ENCODE peak calls at places on chromosomes 11 and 22, in five cellular contexts. One of them, this sample, is unnamed.

GRCh38 chr22:46600397-46600796 is 19.8 kb upstream of the GRAMD4 start:
- DNase-seq in brain microvascular endothelial cell: no peak
- DNase-seq in breast epithelium: no peak
- DNase-seq in left ventricle myocardium inferior: no peak
- DNase-seq in astrocyte of the cerebellum: no peak
- DNase-seq in this sample: no peak

GRCh38 chr11:73143126-73143838 is 1.2 kb upstream of the FCHSD2 start:
- DNase-seq in brain microvascular endothelial cell: no peak
- DNase-seq in astrocyte of the cerebellum: no peak
- DNase-seq in breast epithelium: no peak
- DNase-seq in left ventricle myocardium inferior: no peak
- DNase-seq in this sample: no peak

GRCh38 chr11:123187221-123187620 is 7.8 kb downstream of the CLMP start:
- DNase-seq in left ventricle myocardium inferior: no peak
- DNase-seq in breast epithelium: no peak
- DNase-seq in astrocyte of the cerebellum: no peak
- DNase-seq in brain microvascular endothelial cell: no peak
- DNase-seq in this sample: no peak

GRCh38 chr11:40354121-40354520 is 1105.3 kb downstream of the LRRC4C start:
- DNase-seq in breast epithelium: no peak
- DNase-seq in brain microvascular endothelial cell: no peak
- DNase-seq in astrocyte of the cerebellum: no peak
- DNase-seq in left ventricle myocardium inferior: no peak
- DNase-seq in this sample: no peak

GRCh38 chr11:134258577-134258976 is 5.2 kb downstream of the ACAD8 start:
- DNase-seq in left ventricle myocardium inferior: no peak
- DNase-seq in astrocyte of the cerebellum: no peak
- DNase-seq in brain microvascular endothelial cell: no peak
- DNase-seq in breast epithelium: no peak
- DNase-seq in this sample: no peak

GRCh38 chr11:451738-452137 is 1.7 kb downstream of the PTDSS2 start:
- DNase-seq in astrocyte of the cerebellum: no peak
- DNase-seq in breast epithelium: no peak
- DNase-seq in brain microvascular endothelial cell: no peak
- DNase-seq in left ventricle myocardium inferior: no peak
- DNase-seq in this sample: no peak

GRCh38 chr11:83971063-83971462 is 684.9 kb upstream of the CCDC90B start:
- DNase-seq in brain microvascular endothelial cell: no peak
- DNase-seq in astrocyte of the cerebellum: peak; percentile 62
- DNase-seq in left ventricle myocardium inferior: no peak
- DNase-seq in breast epithelium: no peak
- DNase-seq in this sample: no peak

GRCh38 chr11:96143016-96143670 is 199.9 kb downstream of the MAML2 start:
- DNase-seq in brain microvascular endothelial cell: no peak
- DNase-seq in breast epithelium: no peak
- DNase-seq in left ventricle myocardium inferior: no peak
- DNase-seq in astrocyte of the cerebellum: peak; percentile 75
- DNase-seq in this sample: no peak

GRCh38 chr11:13238879-13239514 is 38.6 kb upstream of the BMAL1 start:
- DNase-seq in astrocyte of the cerebellum: no peak
- DNase-seq in breast epithelium: no peak
- DNase-seq in brain microvascular endothelial cell: peak; percentile 44
- DNase-seq in left ventricle myocardium inferior: peak; percentile 22
- DNase-seq in this sample: no peak

GRCh38 chr11:66841861-66842260 is 1.4 kb upstream of the RCE1 start:
- DNase-seq in breast epithelium: peak; percentile 15
- DNase-seq in left ventricle myocardium inferior: no peak
- DNase-seq in brain microvascular endothelial cell: no peak
- DNase-seq in astrocyte of the cerebellum: no peak
- DNase-seq in this sample: no peak

GRCh38 chr22:41201146-41201545 is 4.0 kb upstream of the L3MBTL2 start:
- DNase-seq in astrocyte of the cerebellum: no peak
- DNase-seq in left ventricle myocardium inferior: no peak
- DNase-seq in breast epithelium: no peak
- DNase-seq in brain microvascular endothelial cell: no peak
- DNase-seq in this sample: no peak

GRCh38 chr11:5596611-5597201 is at the start of gene TRIM6:
- DNase-seq in left ventricle myocardium inferior: peak; percentile 50
- DNase-seq in astrocyte of the cerebellum: no peak
- DNase-seq in brain microvascular endothelial cell: peak; percentile 22
- DNase-seq in breast epithelium: peak; percentile 32
- DNase-seq in this sample: no peak

GRCh38 chr11:6587360-6587953 is 16.0 kb downstream of the RRP8 start:
- DNase-seq in brain microvascular endothelial cell: no peak
- DNase-seq in left ventricle myocardium inferior: peak; percentile 56
- DNase-seq in astrocyte of the cerebellum: no peak
- DNase-seq in breast epithelium: no peak
- DNase-seq in this sample: no peak

GRCh38 chr11:115408036-115408911 is 95.9 kb downstream of the CADM1 start:
- DNase-seq in left ventricle myocardium inferior: no peak
- DNase-seq in breast epithelium: no peak
- DNase-seq in brain microvascular endothelial cell: no peak
- DNase-seq in astrocyte of the cerebellum: peak; percentile 87
- DNase-seq in this sample: no peak

GRCh38 chr11:73949246-73949645 is 1.6 kb upstream of the DNAJB13 start:
- DNase-seq in breast epithelium: no peak
- DNase-seq in left ventricle myocardium inferior: no peak
- DNase-seq in brain microvascular endothelial cell: no peak
- DNase-seq in astrocyte of the cerebellum: no peak
- DNase-seq in this sample: no peak

GRCh38 chr22:34057726-34058125 is 137.4 kb upstream of the LARGE1 start:
- DNase-seq in left ventricle myocardium inferior: no peak
- DNase-seq in breast epithelium: no peak
- DNase-seq in brain microvascular endothelial cell: no peak
- DNase-seq in astrocyte of the cerebellum: no peak
- DNase-seq in this sample: no peak

DNA sequence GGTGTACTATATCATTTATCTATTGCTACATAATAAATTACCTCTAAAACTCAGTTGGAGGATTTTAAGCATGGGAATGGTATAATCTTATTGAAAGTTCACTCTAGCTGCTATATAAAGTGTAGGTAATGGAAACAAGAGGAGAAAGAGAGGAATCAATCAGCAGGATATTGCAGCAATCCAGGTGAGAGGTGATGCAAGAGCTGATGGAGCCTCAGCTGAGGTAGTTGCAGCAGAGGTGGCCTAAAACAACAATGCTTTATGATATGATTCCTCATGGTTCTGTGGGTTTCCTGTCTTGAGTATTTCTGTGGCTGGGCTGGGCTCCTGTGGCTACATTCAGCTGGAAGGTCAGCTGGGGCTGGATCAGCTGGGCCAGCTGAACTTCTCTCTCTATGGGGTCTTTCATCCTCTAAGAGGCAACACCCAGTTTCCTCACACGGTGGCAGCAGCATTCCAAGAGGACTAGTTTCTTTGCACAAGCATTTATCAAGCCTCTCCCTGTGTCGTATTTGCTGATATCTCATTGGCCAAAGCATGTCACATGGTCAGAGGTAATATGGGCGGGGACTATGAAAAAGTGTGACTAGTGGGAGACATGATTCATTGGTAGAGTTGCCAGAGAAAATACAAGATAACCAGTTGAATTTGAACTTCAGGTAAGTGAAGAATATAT is 135.4 kb upstream of the LARGE1 start:
- DNase-seq in left ventricle myocardium inferior: no peak
- DNase-seq in breast epithelium: no peak
- DNase-seq in brain microvascular endothelial cell: no peak
- DNase-seq in astrocyte of the cerebellum: no peak
- DNase-seq in this sample: no peak
- TF ChIP-seq CTCF in left ventricle myocardium inferior: peak; percentile 42
- TF ChIP-seq CTCF in breast epithelium: no peak
- TF ChIP-seq CTCF in brain microvascular endothelial cell: no peak
- TF ChIP-seq CTCF in astrocyte of the cerebellum: no peak
- TF ChIP-seq CTCF in this sample: no peak

GRCh38 chr11:47350315-47350714 is 2.2 kb downstream of the MYBPC3 start:
- DNase-seq in left ventricle myocardium inferior: no peak
- DNase-seq in astrocyte of the cerebellum: no peak
- DNase-seq in brain microvascular endothelial cell: no peak
- DNase-seq in breast epithelium: no peak
- DNase-seq in this sample: no peak

GRCh38 chr11:47347134-47347533 is 5.4 kb downstream of the MYBPC3 start:
- DNase-seq in left ventricle myocardium inferior: no peak
- DNase-seq in astrocyte of the cerebellum: no peak
- DNase-seq in brain microvascular endothelial cell: no peak
- DNase-seq in breast epithelium: no peak
- DNase-seq in this sample: no peak

GRCh38 chr11:47348131-47348802 is 4.2 kb downstream of the MYBPC3 start:
- DNase-seq in brain microvascular endothelial cell: no peak
- DNase-seq in left ventricle myocardium inferior: no peak
- DNase-seq in astrocyte of the cerebellum: no peak
- DNase-seq in breast epithelium: no peak
- DNase-seq in this sample: no peak

GRCh38 chr11:47349521-47350095 is 2.9 kb downstream of the MYBPC3 start:
- DNase-seq in brain microvascular endothelial cell: no peak
- DNase-seq in astrocyte of the cerebellum: no peak
- DNase-seq in left ventricle myocardium inferior: no peak
- DNase-seq in breast epithelium: no peak
- DNase-seq in this sample: no peak

DNA sequence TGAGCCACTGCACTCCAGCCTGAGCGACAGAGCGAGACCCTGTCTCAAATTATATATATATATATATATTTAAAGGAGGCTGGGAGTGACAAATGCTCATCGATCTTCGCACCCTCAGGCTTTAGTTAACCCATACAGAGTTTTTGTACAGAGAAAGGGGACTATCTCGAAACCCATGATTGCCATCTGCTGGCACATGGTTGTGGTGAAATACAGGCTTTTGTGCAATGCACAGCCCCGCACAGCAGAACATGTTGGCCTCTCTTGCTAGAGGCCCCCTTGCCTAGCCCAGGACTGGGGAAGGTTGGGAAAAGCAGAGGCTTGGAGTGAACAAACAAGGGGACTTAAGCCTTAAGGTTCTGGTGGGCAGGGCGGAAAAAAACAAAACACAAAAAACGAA is 3.6 kb downstream of the MYBPC3 start:
- DNase-seq in astrocyte of the cerebellum: no peak
- DNase-seq in brain microvascular endothelial cell: peak; percentile 31
- DNase-seq in left ventricle myocardium inferior: no peak
- DNase-seq in breast epithelium: no peak
- DNase-seq in this sample: no peak
- TF ChIP-seq CTCF in astrocyte of the cerebellum: peak; percentile 35
- TF ChIP-seq CTCF in brain microvascular endothelial cell: peak; percentile 58
- TF ChIP-seq CTCF in left ventricle myocardium inferior: no peak
- TF ChIP-seq CTCF in breast epithelium: no peak
- TF ChIP-seq CTCF in this sample: peak; percentile 17

GRCh38 chr11:125724125-125724524 is 22.0 kb upstream of the PATE1 start:
- DNase-seq in left ventricle myocardium inferior: no peak
- DNase-seq in astrocyte of the cerebellum: no peak
- DNase-seq in brain microvascular endothelial cell: peak; percentile 16
- DNase-seq in breast epithelium: no peak
- DNase-seq in this sample: no peak
- TF ChIP-seq CTCF in left ventricle myocardium inferior: no peak
- TF ChIP-seq CTCF in astrocyte of the cerebellum: no peak
- TF ChIP-seq CTCF in brain microvascular endothelial cell: peak; percentile 17
- TF ChIP-seq CTCF in breast epithelium: no peak
- TF ChIP-seq CTCF in this sample: no peak

GRCh38 chr22:29668681-29669080 is 51.1 kb upstream of the CABP7 start:
- DNase-seq in brain microvascular endothelial cell: no peak
- DNase-seq in breast epithelium: no peak
- DNase-seq in astrocyte of the cerebellum: no peak
- DNase-seq in left ventricle myocardium inferior: no peak
- DNase-seq in this sample: no peak
- TF ChIP-seq CTCF in brain microvascular endothelial cell: no peak
- TF ChIP-seq CTCF in breast epithelium: no peak
- TF ChIP-seq CTCF in astrocyte of the cerebellum: no peak
- TF ChIP-seq CTCF in left ventricle myocardium inferior: no peak
- TF ChIP-seq CTCF in this sample: no peak

DNA sequence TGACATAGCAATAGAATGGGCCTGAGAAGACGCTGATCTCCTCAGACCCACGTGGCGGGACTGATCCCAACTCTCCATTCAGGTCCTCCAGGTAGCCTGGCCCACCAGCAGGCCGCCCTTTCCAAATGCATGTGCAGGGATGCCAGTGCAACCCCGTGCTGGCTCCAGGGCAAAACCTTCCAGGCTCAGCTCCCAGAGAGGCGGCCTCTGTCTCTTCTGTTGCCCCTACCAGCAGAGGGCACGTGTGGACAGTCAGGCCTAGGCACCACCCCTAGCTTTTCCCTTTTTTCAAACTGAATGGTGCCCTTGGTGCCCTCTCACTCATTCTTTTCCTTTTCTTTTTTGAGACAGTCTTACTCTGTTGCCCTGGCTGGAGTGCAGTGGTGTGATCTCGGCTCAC is 121.7 kb downstream of the OSBP2 start:
- DNase-seq in left ventricle myocardium inferior: no peak
- DNase-seq in brain microvascular endothelial cell: no peak
- DNase-seq in breast epithelium: no peak
- DNase-seq in astrocyte of the cerebellum: no peak
- DNase-seq in this sample: no peak
- TF ChIP-seq CTCF in left ventricle myocardium inferior: no peak
- TF ChIP-seq CTCF in brain microvascular endothelial cell: peak; percentile 5
- TF ChIP-seq CTCF in breast epithelium: no peak
- TF ChIP-seq CTCF in astrocyte of the cerebellum: no peak
- TF ChIP-seq CTCF in this sample: no peak

GRCh38 chr22:43157874-43158546 is 6.7 kb downstream of the TSPO start:
- DNase-seq in breast epithelium: no peak
- DNase-seq in left ventricle myocardium inferior: no peak
- DNase-seq in astrocyte of the cerebellum: no peak
- DNase-seq in brain microvascular endothelial cell: no peak
- DNase-seq in this sample: no peak

GRCh38 chr22:43155789-43156188 is 4.4 kb downstream of the TSPO start:
- DNase-seq in left ventricle myocardium inferior: no peak
- DNase-seq in astrocyte of the cerebellum: no peak
- DNase-seq in breast epithelium: no peak
- DNase-seq in brain microvascular endothelial cell: no peak
- DNase-seq in this sample: no peak

GRCh38 chr22:43153916-43154315 is 2.6 kb downstream of the TSPO start:
- DNase-seq in brain microvascular endothelial cell: no peak
- DNase-seq in breast epithelium: no peak
- DNase-seq in left ventricle myocardium inferior: no peak
- DNase-seq in astrocyte of the cerebellum: no peak
- DNase-seq in this sample: no peak

GRCh38 chr22:43152355-43153071 is 1.2 kb downstream of the TSPO start:
- DNase-seq in brain microvascular endothelial cell: no peak
- DNase-seq in astrocyte of the cerebellum: no peak
- DNase-seq in left ventricle myocardium inferior: peak; percentile 79
- DNase-seq in breast epithelium: peak; percentile 65
- DNase-seq in this sample: peak; percentile 39

GRCh38 chr22:43154887-43155536 is 3.7 kb downstream of the TSPO start:
- DNase-seq in brain microvascular endothelial cell: no peak
- DNase-seq in astrocyte of the cerebellum: no peak
- DNase-seq in left ventricle myocardium inferior: no peak
- DNase-seq in breast epithelium: no peak
- DNase-seq in this sample: no peak
- TF ChIP-seq CTCF in brain microvascular endothelial cell: no peak
- TF ChIP-seq CTCF in astrocyte of the cerebellum: no peak
- TF ChIP-seq CTCF in left ventricle myocardium inferior: no peak
- TF ChIP-seq CTCF in breast epithelium: no peak
- TF ChIP-seq CTCF in this sample: no peak